ENCODE peak calls at places on chromosomes 5 and 9, in five cellular contexts. A is type B pancreatic cell, D is fibroblast of lung, L is neural crest cell, P is fibroblast of pulmonary artery. X is an unnamed sample.
A peak's percentile ranks its signal among the peaks of the same experiment; 100 is the strongest.

GRCh38 chr5:68217476-68217984 is 2.0 kb downstream of the PIK3R1 start:
- DNase-seq in A (no peak), D (peak; percentile 53), L (no peak), P (peak; percentile 38), X (no peak)

GRCh38 chr5:14595189-14595588 is 13.6 kb downstream of the OTULINL start:
- DNase-seq in A (no peak), D (no peak), L (no peak), P (no peak), X (no peak)

GRCh38 chr5:67160985-67161384 is 35.6 kb downstream of the CD180 start:
- DNase-seq in A (no peak), D (peak; percentile 82), L (no peak), P (peak; percentile 60), X (no peak)

GRCh38 chr5:27172708-27173107 is 134.3 kb upstream of the CDH9 start:
- DNase-seq in A (no peak), D (no peak), L (no peak), P (no peak), X (no peak)

GRCh38 chr9:101485873-101486692 is 47.6 kb upstream of the RNF20 start:
- DNase-seq in A (peak; percentile 69), D (peak; percentile 45), L (peak; percentile 45), P (peak; percentile 7), X (peak; percentile 25)

GRCh38 chr9:92737611-92738299 is 26.9 kb downstream of the BICD2 start:
- DNase-seq in A (no peak), D (no peak), L (no peak), P (no peak), X (no peak)

GRCh38 chr5:142770650-142771609 is 753 bp downstream of the ARHGAP26 start:
- DNase-seq in A (no peak), D (peak; percentile 30), L (peak; percentile 35), P (peak; percentile 28), X (no peak)

GRCh38 chr5:132321109-132321721 is 27.0 kb downstream of the SLC22A4 start:
- DNase-seq in A (no peak), D (no peak), L (no peak), P (no peak), X (no peak)

GRCh38 chr5:82881571-82882200 is 195.5 kb downstream of the TMEM167A start:
- DNase-seq in A (no peak), D (no peak), L (no peak), P (no peak), X (no peak)

GRCh38 chr5:99815-100214 is 7.8 kb downstream of the PLEKHG4B start:
- DNase-seq in A (no peak), D (no peak), L (no peak), P (no peak), X (no peak)

GRCh38 chr9:5269249-5269715 is 35.2 kb downstream of the RLN2 start:
- DNase-seq in A (no peak), D (no peak), L (no peak), P (peak; percentile 83), X (no peak)
- TF ChIP-seq CTCF in A (no peak), D (no peak), L (no peak), P (peak; percentile 1), X (no peak)

GRCh38 chr5:116448450-116448849 is 126.2 kb downstream of the SEMA6A start:
- DNase-seq in A (no peak), D (no peak), L (no peak), P (no peak), X (no peak)
- TF ChIP-seq CTCF in A (peak; percentile 54), D (no peak), L (no peak), P (no peak), X (no peak)

DNA sequence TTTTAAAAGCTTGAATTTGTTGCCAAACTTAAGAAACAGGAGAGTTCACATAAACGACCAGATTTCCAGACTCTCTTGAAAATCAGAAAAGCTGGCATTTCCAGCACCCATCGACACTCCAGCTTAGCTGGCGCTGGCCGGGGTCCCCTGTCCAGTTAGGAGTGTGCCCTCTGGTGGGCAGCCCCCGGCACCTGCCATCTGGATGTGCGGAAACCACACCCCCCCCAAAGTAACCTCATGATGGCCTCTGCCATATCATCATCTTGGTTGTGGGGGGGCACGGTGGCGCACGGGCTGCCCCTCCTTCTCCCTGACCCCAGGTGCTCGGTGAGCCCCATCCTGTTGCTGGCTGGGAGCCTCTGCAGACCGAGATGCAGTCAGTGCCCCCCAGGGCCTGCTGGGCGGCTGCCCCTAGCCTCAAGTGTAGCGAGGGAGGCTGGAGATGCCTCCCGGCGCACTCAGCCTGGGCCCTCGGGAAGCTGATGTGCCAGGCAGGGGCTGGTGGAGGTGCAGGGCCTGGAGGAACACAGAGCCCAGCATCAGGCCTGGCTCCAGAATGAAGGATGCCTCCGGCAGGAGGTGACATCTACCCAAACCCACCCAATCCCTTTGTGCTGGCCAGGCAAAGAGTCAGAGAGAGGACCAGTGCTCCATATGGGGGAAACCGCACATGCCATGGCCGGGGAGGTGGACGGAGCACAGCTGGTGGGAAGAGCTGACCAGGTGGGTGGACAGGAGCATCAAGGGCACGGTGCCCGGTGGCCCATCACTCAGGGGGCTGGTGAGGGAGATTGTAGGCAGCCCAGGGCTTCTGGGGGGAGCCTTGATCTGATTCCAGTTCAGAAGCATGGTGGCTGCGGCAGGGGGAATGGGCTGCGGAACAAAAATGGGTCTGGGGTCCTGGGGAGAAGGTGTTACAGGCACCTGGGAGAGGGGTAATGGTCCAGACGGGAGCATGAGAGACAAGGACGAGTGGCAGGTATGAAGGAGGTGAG is 70.6 kb downstream of the ADAMTS2 start:
- DNase-seq in A (no peak), D (no peak), L (no peak), P (no peak), X (no peak)
- TF ChIP-seq CTCF in A (no peak), D (no peak), L (no peak), P (peak; percentile 14), X (no peak)

DNA sequence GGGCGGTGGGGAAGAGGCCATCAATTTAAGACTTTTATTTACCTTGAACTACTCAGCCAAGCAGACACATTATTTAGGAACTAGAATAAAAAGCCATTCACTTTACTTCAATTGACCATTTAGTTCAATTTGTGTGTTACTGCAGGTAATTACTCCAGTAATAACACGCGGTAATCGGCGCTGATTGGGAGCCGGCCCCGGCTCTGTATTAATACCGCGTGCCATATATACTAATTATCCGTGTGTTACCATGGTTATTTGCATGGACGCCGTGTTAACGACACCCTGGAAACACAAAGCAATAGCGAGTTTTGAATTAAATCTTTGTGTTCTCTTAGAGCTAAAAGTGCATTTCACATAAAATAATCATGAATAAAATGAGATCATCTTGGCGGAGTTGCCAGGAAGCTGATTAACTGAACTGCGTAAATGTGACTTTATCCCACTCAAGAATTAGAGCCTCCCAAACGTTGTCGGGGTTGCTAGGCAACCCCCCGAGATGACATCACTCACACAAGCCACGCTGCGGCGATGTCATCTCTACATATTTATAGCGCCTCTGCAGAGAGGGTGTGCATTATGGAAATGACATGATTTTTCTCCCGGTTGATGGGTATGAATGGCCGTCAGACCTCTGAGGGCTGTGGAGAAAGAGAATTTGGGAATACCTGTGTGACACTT is 41.4 kb upstream of the RNU6ATAC start:
- DNase-seq in A (no peak), D (no peak), L (no peak), P (peak; percentile 88), X (peak; percentile 50)
- TF ChIP-seq CTCF in A (no peak), D (no peak), L (no peak), P (no peak), X (peak; percentile 6)

DNA sequence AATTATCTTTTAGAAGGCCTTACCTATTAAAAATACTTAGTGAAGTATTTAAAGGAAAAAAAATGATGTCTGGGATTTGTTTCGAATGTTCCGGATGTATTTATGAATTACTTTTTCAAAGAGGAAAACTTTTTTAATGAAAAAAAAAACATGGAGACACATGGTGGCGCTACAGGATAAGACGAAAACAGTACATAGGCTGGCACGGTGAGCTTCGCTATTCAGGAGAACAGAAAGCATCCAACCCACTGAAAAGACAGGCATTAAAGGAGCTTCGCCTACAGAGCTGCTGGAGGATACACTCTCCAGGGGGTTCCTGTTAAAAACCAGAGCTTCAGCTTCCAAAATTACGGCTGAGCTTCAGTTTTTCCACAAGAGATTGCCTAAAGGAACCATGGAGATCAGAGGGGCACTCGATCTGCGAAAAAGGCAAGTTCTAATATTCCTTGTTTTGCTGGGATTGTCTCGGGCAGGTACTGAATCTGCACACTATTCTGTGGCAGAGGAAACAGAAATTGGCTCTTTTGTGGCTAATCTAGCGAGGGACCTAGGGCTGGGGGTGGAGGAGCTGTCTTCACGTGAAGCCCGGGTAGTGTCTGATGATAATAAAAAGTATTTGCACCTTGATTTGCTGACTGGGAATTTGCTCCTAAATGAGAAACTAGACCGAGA is at the start of gene PCDHB14:
- DNase-seq in A (no peak), D (peak; percentile 21), L (no peak), P (peak; percentile 60), X (no peak)
- TF ChIP-seq CTCF in A (peak; percentile 69), D (no peak), L (peak; percentile 58), P (peak; percentile 20), X (peak; percentile 49)

GRCh38 chr5:107104774-107105050 is 566.0 kb downstream of the EFNA5 start:
- DNase-seq in A (no peak), D (no peak), L (no peak), P (peak; percentile 30), X (no peak)
- TF ChIP-seq CTCF in A (no peak), D (no peak), L (no peak), P (peak; percentile 27), X (no peak)

DNA sequence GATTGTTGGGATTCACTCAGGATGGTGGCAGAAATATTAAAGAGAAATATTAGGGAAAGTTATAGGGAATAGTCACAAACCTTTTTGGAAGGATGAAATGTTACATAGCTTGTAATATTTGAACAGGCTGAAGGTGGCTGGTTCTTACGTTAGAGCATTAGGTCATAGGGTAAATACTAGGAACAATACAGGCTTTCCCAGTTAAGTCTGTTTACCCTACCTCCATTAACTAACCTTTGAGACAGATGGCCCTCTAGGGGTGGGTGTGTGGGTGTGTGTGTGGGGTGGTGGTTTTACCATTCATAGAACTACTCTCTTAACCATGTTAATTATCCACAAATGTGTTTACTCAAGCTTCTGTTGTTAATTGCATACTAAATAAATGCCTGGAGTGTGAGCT is 94.3 kb upstream of the STK32A start:
- DNase-seq in A (no peak), D (no peak), L (no peak), P (no peak), X (no peak)
- TF ChIP-seq CTCF in A (no peak), D (no peak), L (no peak), P (no peak), X (no peak)

GRCh38 chr5:157132302-157132612 is 10.4 kb downstream of the MED7 start:
- DNase-seq in A (no peak), D (no peak), L (no peak), P (no peak), X (no peak)
- TF ChIP-seq CTCF in A (no peak), D (no peak), L (no peak), P (no peak), X (no peak)

X was measured in D721Med.